ENCODE peak calls at places on chromosomes 7 and 10, in six cellular contexts. C is endodermal cell, A is GM13976, D is colonic mucosa, N is pancreas, X is WERI-Rb-1. L is an unnamed sample.

GRCh38 chr10:73232887-73233286 is 14.2 kb downstream of the DNAJC9 start:
- DNase-seq in N (no peak), A (no peak), C (peak), X (peak), D (no peak), L (peak)

GRCh38 chr7:66514050-66514449 is 114.6 kb upstream of the KCTD7 start:
- DNase-seq in D (no peak), N (no peak), C (no peak), A (no peak), X (no peak), L (no peak)

GRCh38 chr10:31042670-31043069 is 11.0 kb upstream of the ZNF438 start:
- DNase-seq in A (no peak), C (no peak), D (no peak), X (no peak), N (no peak), L (no peak)

GRCh38 chr10:124180947-124181549 is 87.7 kb upstream of the CHST15 start:
- DNase-seq in N (no peak), D (no peak), X (no peak), A (no peak), C (no peak), L (no peak)

GRCh38 chr10:125341611-125342010 is 181.2 kb upstream of the CTBP2 start:
- DNase-seq in A (no peak), C (no peak), N (no peak), D (no peak), X (no peak), L (no peak)

GRCh38 chr10:74738052-74738451 is 88.3 kb upstream of the KAT6B start:
- DNase-seq in A (no peak), X (no peak), N (no peak), D (no peak), C (no peak), L (no peak)

GRCh38 chr7:414681-415560 is 104.7 kb downstream of the PDGFA start:
- DNase-seq in C (peak), A (no peak), X (no peak), N (peak), D (no peak), L (no peak)

GRCh38 chr10:100709655-100710054 is 35.7 kb upstream of the PAX2 start:
- DNase-seq in C (no peak), D (no peak), N (no peak), A (no peak), X (no peak), L (no peak)

GRCh38 chr10:119783665-119784027 is 57.8 kb downstream of the INPP5F start:
- DNase-seq in C (no peak), N (no peak), A (no peak), X (no peak), D (no peak), L (no peak)

GRCh38 chr7:79227035-79227434 is 226.4 kb downstream of the MAGI2 start:
- DNase-seq in N (no peak), D (no peak), X (no peak), A (no peak), C (no peak), L (no peak)

GRCh38 chr10:12841826-12842225 is 159.7 kb downstream of the CCDC3 start:
- DNase-seq in A (no peak), C (no peak), D (no peak), X (no peak), N (no peak), L (no peak)

GRCh38 chr10:104325436-104326430 is 12.5 kb downstream of the ITPRIP start:
- DNase-seq in A (no peak), N (peak), D (no peak), C (no peak), X (no peak), L (no peak)

GRCh38 chr10:11345224-11346054 is 266.0 kb downstream of the USP6NL start:
- DNase-seq in X (no peak), C (peak), A (no peak), N (no peak), D (peak), L (no peak)

GRCh38 chr7:74579800-74580685 is 77.5 kb upstream of the GTF2I start:
- DNase-seq in A (no peak), X (no peak), C (peak), D (peak), N (peak), L (no peak)

GRCh38 chr10:34236927-34237326 is 578.2 kb downstream of the PARD3 start:
- DNase-seq in C (no peak), A (no peak), D (no peak), N (no peak), X (no peak), L (no peak)

GRCh38 chr7:151637781-151638261 is 118.1 kb upstream of the RHEB start:
- DNase-seq in N (no peak), X (no peak), A (no peak), D (no peak), C (no peak), L (no peak)

GRCh38 chr10:29736325-29737208 is 101.8 kb upstream of the SVIL start:
- DNase-seq in D (peak), X (peak), C (peak), N (peak), A (peak), L (peak)

GRCh38 chr7:130356760-130357611 is 12.4 kb downstream of the CPA5 start:
- DNase-seq in C (peak), X (no peak), N (no peak), A (no peak), D (no peak), L (no peak)

GRCh38 chr10:34106356-34106885 is 708.7 kb downstream of the PARD3 start:
- DNase-seq in D (no peak), C (no peak), N (no peak), A (no peak), X (no peak), L (no peak)

GRCh38 chr7:29332875-29333482 is 138.4 kb downstream of the CHN2 start:
- DNase-seq in X (no peak), D (no peak), A (no peak), C (no peak), N (no peak), L (no peak)

GRCh38 chr10:70418229-70418628 is 14.3 kb downstream of the EIF4EBP2 start:
- DNase-seq in D (no peak), A (no peak), N (no peak), X (no peak), C (no peak), L (no peak)

GRCh38 chr7:37480026-37480425 is 31.4 kb upstream of the ELMO1 start:
- DNase-seq in D (no peak), C (no peak), N (no peak), X (no peak), A (no peak), L (no peak)

GRCh38 chr10:129089341-129089740 is 377.7 kb upstream of the MGMT start:
- DNase-seq in D (peak), N (no peak), A (no peak), C (no peak), X (no peak), L (no peak)

GRCh38 chr10:132532784-132533560 is 4.6 kb upstream of the INPP5A start:
- DNase-seq in C (peak), N (no peak), A (no peak), D (no peak), X (no peak), L (no peak)

GRCh38 chr7:86411804-86412203 is 231.9 kb upstream of the GRM3 start:
- DNase-seq in C (no peak), X (no peak), N (no peak), A (no peak), D (no peak), L (no peak)

GRCh38 chr10:118287076-118287806 is 54.9 kb downstream of the FAM204A start:
- DNase-seq in D (no peak), C (no peak), A (no peak), X (no peak), N (no peak), L (no peak)

GRCh38 chr10:7400068-7400824 is 10.6 kb downstream of the SFMBT2 start:
- DNase-seq in C (no peak), A (no peak), X (no peak), D (no peak), N (no peak), L (no peak)

GRCh38 chr10:24989867-24990266 is 26.1 kb downstream of the ENKUR start:
- DNase-seq in N (no peak), C (no peak), A (no peak), D (no peak), X (no peak), L (no peak)

GRCh38 chr10:7007575-7008190 is 403.2 kb downstream of the SFMBT2 start:
- DNase-seq in D (no peak), C (no peak), A (no peak), N (no peak), X (no peak), L (no peak)

DNA sequence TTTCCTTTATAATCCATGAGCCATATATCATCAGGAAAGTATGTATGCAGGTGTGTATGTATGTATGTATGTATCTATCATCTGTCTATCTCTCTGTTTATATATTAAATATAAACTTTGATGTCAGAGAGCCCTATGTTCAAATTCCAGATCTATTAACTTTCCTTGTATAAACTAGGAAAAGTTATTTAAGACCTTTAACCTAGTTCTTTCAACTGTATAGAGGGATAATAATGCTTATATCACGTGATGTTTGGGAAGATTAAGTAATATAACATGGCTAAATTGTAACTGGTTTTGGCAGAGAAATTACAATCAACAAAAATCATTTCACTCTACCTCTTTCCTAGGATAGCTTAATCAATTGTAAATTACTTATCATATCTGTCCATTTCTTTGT is 628.3 kb upstream of the IGFBP3 start:
- DNase-seq in C (no peak), X (no peak), N (no peak), D (no peak), A (no peak), L (no peak)
- TF ChIP-seq CTCF in C (no peak), X (no peak), N (no peak), D (no peak), A (no peak), L (no peak)

GRCh38 chr7:36438211-36438610 is 48.5 kb downstream of the ANLN start:
- DNase-seq in C (no peak), D (no peak), A (no peak), N (no peak), X (no peak), L (no peak)

GRCh38 chr7:36440880-36441279 is 51.2 kb downstream of the ANLN start:
- DNase-seq in A (peak), C (no peak), X (no peak), D (no peak), N (no peak), L (no peak)

GRCh38 chr7:36439624-36440023 is 50.0 kb downstream of the ANLN start:
- DNase-seq in N (no peak), C (no peak), D (no peak), X (no peak), A (no peak), L (no peak)

GRCh38 chr7:36441344-36442022 is 51.8 kb downstream of the ANLN start:
- DNase-seq in X (peak), C (peak), D (no peak), N (no peak), A (no peak), L (no peak)
- TF ChIP-seq CTCF in X (no peak), C (peak), D (no peak), N (no peak), A (no peak), L (no peak)

GRCh38 chr7:2567663-2568238 is 9.0 kb downstream of the IQCE start:
- DNase-seq in A (peak), N (no peak), X (no peak), C (peak), D (no peak), L (no peak)
- TF ChIP-seq CTCF in A (no peak), N (no peak), X (peak), C (peak), D (no peak), L (no peak)

GRCh38 chr7:31855530-31855929 is 168.5 kb downstream of the PPP1R17 start:
- DNase-seq in D (no peak), A (no peak), C (no peak), N (no peak), X (no peak), L (no peak)
- TF ChIP-seq CTCF in D (no peak), A (no peak), C (no peak), N (no peak), X (no peak), L (no peak)

DNA sequence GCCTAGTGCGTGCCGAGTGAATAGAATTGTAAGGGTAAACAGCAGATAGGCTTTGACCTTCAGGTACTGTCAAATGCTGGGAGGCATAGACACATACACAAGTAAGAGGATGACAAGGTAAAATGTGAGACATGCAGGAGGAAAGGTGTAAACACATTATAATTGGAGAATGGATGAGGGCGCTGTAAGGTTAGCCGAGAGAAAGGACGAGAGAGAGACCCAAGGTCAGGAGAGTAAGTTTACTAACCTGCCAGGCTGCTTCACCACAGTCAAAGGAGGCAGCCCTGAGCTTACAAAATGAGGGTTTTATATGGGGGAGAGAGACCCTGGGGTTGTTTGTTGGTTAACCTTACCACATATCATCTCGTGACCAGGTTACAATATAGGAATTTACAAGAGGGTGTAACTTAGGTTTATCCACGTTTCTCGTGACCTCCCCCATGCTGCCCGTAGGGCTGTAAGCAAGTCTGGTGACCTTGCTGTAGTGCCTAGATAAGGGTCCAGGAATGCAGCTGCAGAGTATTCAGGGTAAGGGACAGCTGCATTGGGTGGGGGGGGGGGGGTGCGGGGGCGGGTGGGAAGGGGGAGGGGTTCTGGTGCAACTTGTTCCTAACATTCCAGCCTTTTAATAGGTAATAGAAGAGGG is 17.9 kb downstream of the SCIN start:
- DNase-seq in A (no peak), X (no peak), N (no peak), D (no peak), C (no peak), L (no peak)
- TF ChIP-seq CTCF in A (no peak), X (no peak), N (no peak), D (no peak), C (no peak), L (no peak)

GRCh38 chr10:55668326-55668922 is 692.6 kb downstream of the ZWINT start:
- DNase-seq in X (peak), N (no peak), C (peak), D (no peak), A (no peak), L (no peak)
- TF ChIP-seq CTCF in X (peak), N (no peak), C (peak), D (no peak), A (peak), L (peak)

GRCh38 chr10:102067091-102067916 is 2.2 kb downstream of the HPS6 start:
- DNase-seq in C (no peak), N (peak), D (no peak), A (no peak), X (peak), L (peak)

GRCh38 chr10:102064503-102064867 is 664 bp upstream of the HPS6 start:
- DNase-seq in N (no peak), X (no peak), C (no peak), A (no peak), D (no peak), L (no peak)

GRCh38 chr10:102066421-102067068 is 1.4 kb downstream of the HPS6 start:
- DNase-seq in D (no peak), A (no peak), X (peak), N (peak), C (no peak), L (no peak)

GRCh38 chr10:102065561-102066420 is 642 bp downstream of the HPS6 start:
- DNase-seq in A (peak), X (peak), D (peak), C (peak), N (peak), L (peak)

DNA sequence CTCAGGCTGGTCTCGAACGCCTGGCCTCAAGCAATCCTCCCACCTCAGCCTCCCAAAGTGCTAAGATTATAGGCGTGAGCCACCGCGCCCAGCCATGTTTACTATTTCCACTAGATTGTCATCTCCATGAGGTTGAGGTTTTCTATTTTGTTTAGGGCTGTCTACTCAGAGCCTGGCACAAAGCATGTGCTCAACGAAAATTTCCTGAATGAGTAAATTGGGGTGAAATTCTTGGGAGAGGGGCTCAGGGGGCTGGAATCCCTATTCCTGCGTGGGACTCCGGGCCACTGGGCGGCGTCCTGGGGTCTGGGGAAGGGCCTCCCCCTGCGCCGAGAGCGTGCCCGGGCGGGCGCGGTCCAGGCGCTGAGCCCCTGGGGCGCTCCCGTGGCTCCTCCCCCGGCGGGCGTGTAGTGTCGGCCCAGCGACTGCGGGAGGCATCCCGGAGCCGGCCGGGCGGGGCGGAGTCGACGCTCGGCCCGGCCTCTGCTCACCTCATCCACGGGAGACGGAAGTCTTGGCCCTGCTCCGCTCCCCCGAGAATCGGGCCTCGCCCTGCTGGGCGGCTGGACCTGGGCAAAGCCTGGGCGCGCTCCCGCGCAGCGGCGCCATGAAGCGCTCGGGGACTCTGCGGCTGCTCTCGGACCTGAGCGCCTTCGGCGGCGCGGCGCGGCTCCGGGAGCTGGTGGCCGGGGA is at the start of gene HPS6:
- DNase-seq in N (peak), D (peak), C (peak), X (peak), A (peak), L (peak)
- TF ChIP-seq CTCF in N (no peak), D (no peak), C (peak), X (peak), A (no peak), L (peak)

GRCh38 chr10:79084972-79085597 is 16.3 kb downstream of the ZMIZ1 start:
- DNase-seq in X (no peak), C (no peak), D (no peak), N (no peak), A (no peak), L (no peak)

GRCh38 chr10:79084012-79084971 is 15.5 kb downstream of the ZMIZ1 start:
- DNase-seq in D (peak), X (peak), C (no peak), N (peak), A (no peak), L (no peak)

GRCh38 chr10:79081353-79082034 is 12.7 kb downstream of the ZMIZ1 start:
- DNase-seq in C (no peak), A (no peak), X (no peak), D (no peak), N (no peak), L (peak)

GRCh38 chr10:79082035-79082373 is 13.2 kb downstream of the ZMIZ1 start:
- DNase-seq in C (no peak), D (no peak), A (no peak), N (peak), X (no peak), L (no peak)

DNA sequence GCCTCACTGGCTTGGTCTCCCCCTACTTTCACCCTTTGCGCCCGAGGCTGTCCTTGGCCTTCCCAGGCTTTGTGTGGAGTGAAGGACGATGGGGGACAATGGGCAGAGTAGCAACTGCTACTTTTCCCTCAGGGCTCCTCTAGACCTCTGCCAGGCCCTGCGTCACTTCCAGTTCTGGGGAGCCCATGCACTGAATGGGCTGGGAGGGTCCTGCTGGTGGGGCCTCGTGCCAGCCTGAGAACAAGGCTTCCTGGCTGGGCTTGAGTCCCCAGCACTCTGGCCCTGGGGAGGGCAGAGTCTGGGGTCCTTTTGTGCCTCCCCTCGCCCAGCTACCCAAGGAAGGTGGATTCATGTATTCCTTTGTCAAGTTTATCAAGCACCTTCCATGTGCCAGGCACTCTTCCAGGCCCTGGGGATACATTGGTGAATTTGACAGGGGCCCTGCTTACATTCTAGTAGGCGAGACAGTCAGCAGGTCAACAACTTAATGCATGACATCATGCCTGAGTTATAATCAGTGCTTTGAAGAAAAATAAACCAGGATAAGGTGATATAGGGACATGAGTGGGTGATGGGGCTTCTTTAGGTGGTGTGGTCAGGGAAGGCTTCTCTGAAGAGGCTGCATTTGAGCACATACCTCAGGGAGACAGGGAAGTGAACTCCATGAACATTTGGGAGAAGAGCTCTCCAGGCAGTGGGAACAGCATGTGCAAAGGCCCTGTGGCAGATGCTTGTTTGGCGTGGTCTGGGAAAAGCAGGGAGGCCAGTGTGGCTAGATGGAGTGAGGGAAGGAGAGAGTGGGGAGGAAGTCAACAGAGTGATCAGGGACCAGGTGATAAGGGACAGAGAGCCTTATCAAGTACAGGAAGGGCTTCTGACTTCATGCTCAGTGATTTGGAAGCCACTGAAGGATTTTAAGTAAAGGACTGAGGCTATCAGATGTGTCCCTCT is 14.1 kb downstream of the ZMIZ1 start:
- DNase-seq in D (no peak), X (no peak), C (no peak), N (peak), A (no peak), L (no peak)
- TF ChIP-seq CTCF in D (no peak), X (no peak), C (no peak), N (no peak), A (no peak), L (no peak)

GRCh38 chr7:14637968-14638367 is 264.6 kb downstream of the DGKB start:
- DNase-seq in C (no peak), X (no peak), D (no peak), N (no peak), A (no peak), L (no peak)
- TF ChIP-seq CTCF in C (no peak), X (no peak), D (no peak), N (no peak), A (no peak), L (no peak)

L was measured in glutamatergic neuron.